ENCODE peak calls at places on chromosomes 2 and 18, in eight cellular contexts. T, L, S, H, Y, W, N and E are unnamed samples.

GRCh38 chr18:54004828-54005227 is 219.6 kb downstream of the MBD2 start:
- DNase-seq in T (no peak), L (peak; percentile 28), S (peak; percentile 28), H (peak; percentile 59), Y (no peak), W (no peak), N (no peak), E (no peak)

GRCh38 chr2:177239934-177240600 is 24.5 kb downstream of the NFE2L2 start:
- DNase-seq in T (no peak), L (peak; percentile 77), S (peak; percentile 54), H (no peak), Y (no peak), W (peak; percentile 38), N (no peak), E (peak; percentile 47)

GRCh38 chr2:171553858-171554257 is 31.6 kb downstream of the CYBRD1 start:
- DNase-seq in T (no peak), L (no peak), S (no peak), H (peak; percentile 62), Y (peak; percentile 66), W (no peak), N (no peak), E (peak; percentile 5)

GRCh38 chr2:8803658-8804379 is 33.6 kb downstream of the KIDINS220 start:
- DNase-seq in T (peak; percentile 91), L (peak; percentile 95), S (peak; percentile 99), H (no peak), Y (no peak), W (peak; percentile 77), N (no peak), E (no peak)

GRCh38 chr18:9516437-9517064 is 41.2 kb downstream of the RALBP1 start:
- DNase-seq in T (peak; percentile 8), L (peak; percentile 65), S (peak; percentile 79), H (peak; percentile 69), Y (peak; percentile 57), W (peak; percentile 42), N (peak; percentile 47), E (peak; percentile 64)

GRCh38 chr2:145158051-145158586 is 638.2 kb upstream of the ZEB2 start:
- DNase-seq in T (no peak), L (peak; percentile 84), S (peak; percentile 42), H (no peak), Y (no peak), W (peak; percentile 57), N (no peak), E (no peak)

GRCh38 chr18:47149457-47150028 is 757 bp downstream of the HDHD2 start:
- DNase-seq in T (no peak), L (peak; percentile 27), S (no peak), H (peak; percentile 54), Y (no peak), W (peak; percentile 7), N (peak; percentile 28), E (no peak)

GRCh38 chr18:26480897-26481795 is 67.2 kb downstream of the KCTD1 start:
- DNase-seq in T (peak; percentile 93), L (peak; percentile 94), S (peak; percentile 98), H (no peak), Y (no peak), W (peak; percentile 59), N (no peak), E (no peak)

GRCh38 chr2:2846379-2847130 is 515.5 kb upstream of the MYT1L start:
- DNase-seq in T (peak; percentile 45), L (no peak), S (peak; percentile 41), H (no peak), Y (no peak), W (peak; percentile 58), N (no peak), E (no peak)

GRCh38 chr2:201656740-201657139 is 13.4 kb upstream of the TMEM237 start:
- DNase-seq in T (no peak), L (no peak), S (no peak), H (no peak), Y (no peak), W (no peak), N (no peak), E (no peak)

GRCh38 chr2:61135510-61135909 is 26.5 kb upstream of the C2orf74 start:
- DNase-seq in T (peak; percentile 13), L (peak; percentile 66), S (peak; percentile 52), H (peak; percentile 6), Y (peak; percentile 19), W (peak; percentile 42), N (no peak), E (peak; percentile 40)

GRCh38 chr2:236127010-236127409 is 41.2 kb downstream of the GBX2 start:
- DNase-seq in T (no peak), L (no peak), S (peak; percentile 44), H (no peak), Y (no peak), W (no peak), N (no peak), E (no peak)

GRCh38 chr2:25025996-25026530 is 15.8 kb upstream of the EFR3B start:
- DNase-seq in T (no peak), L (no peak), S (no peak), H (no peak), Y (no peak), W (no peak), N (no peak), E (no peak)

GRCh38 chr2:25025229-25025742 is 16.6 kb upstream of the EFR3B start:
- DNase-seq in T (no peak), L (no peak), S (no peak), H (no peak), Y (no peak), W (no peak), N (no peak), E (no peak)

GRCh38 chr2:25018681-25019080 is 23.2 kb upstream of the EFR3B start:
- DNase-seq in T (no peak), L (no peak), S (no peak), H (no peak), Y (no peak), W (peak; percentile 15), N (no peak), E (no peak)

GRCh38 chr2:25021963-25022362 is 19.9 kb upstream of the EFR3B start:
- DNase-seq in T (no peak), L (no peak), S (no peak), H (no peak), Y (no peak), W (no peak), N (no peak), E (no peak)

GRCh38 chr2:25023333-25023732 is 18.5 kb upstream of the EFR3B start:
- DNase-seq in T (no peak), L (no peak), S (no peak), H (no peak), Y (no peak), W (no peak), N (no peak), E (no peak)
- TF ChIP-seq EZH2phosphoT487 in T (no peak), L (no peak), S (no peak), H (no peak), Y (no peak), W (no peak), N (no peak), E (no peak)

GRCh38 chr2:55553321-55553720 is 33.8 kb downstream of the CFAP36 start:
- DNase-seq in T (no peak), L (no peak), S (no peak), H (no peak), Y (no peak), W (no peak), N (no peak), E (no peak)

GRCh38 chr2:55555977-55556376 is 36.5 kb downstream of the CFAP36 start:
- DNase-seq in T (no peak), L (peak; percentile 31), S (peak; percentile 23), H (no peak), Y (no peak), W (peak; percentile 18), N (no peak), E (no peak)

GRCh38 chr2:55560855-55561254 is 41.3 kb downstream of the CFAP36 start:
- DNase-seq in T (no peak), L (no peak), S (no peak), H (no peak), Y (no peak), W (no peak), N (no peak), E (no peak)

DNA sequence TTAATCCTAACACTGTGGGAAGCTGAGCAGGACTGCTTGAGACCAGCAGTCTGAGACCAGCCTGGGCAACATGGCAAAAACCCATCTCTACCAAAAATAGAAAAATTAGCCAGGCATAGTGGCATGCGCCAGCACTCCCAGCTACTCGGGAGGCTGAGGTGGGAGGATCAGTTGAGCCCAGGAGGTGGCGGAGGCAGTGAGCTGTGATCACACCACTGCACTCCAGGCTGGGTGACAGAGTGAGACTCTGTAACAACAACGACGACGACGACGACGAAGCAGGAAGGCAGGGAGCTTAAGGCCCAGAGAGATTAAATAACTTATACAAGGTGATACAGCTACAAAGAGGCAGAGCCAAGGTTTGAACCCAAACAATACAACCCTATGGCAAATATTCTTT is 37.3 kb downstream of the CFAP36 start:
- DNase-seq in T (no peak), L (no peak), S (no peak), H (no peak), Y (no peak), W (no peak), N (no peak), E (no peak)
- H3K36me3 ChIP-seq in T (peaks cover 10% of the 10 kb centered on the region), L (peaks cover 23% of the 10 kb centered on the region), S (peaks cover 45% of the 10 kb centered on the region), H (peaks cover 15% of the 10 kb centered on the region), Y (peaks cover 6% of the 10 kb centered on the region), W (no peaks in the 10 kb centered on the region), N (peaks cover 5% of the 10 kb centered on the region), E (peaks cover 96% of the 10 kb centered on the region)

GRCh38 chr2:135563793-135564192 is 32.5 kb downstream of the R3HDM1 start:
- DNase-seq in T (no peak), L (peak; percentile 7), S (peak; percentile 36), H (no peak), Y (no peak), W (no peak), N (no peak), E (no peak)
- TF ChIP-seq EZH2phosphoT487 in T (no peak), L (no peak), S (no peak), H (no peak), Y (no peak), W (no peak), N (no peak), E (no peak)

GRCh38 chr2:206611191-206611590 is 31.1 kb upstream of the FAM237A start:
- DNase-seq in T (no peak), L (no peak), S (peak; percentile 89), H (no peak), Y (no peak), W (no peak), N (no peak), E (no peak)

GRCh38 chr2:206614825-206615224 is 27.5 kb upstream of the FAM237A start:
- DNase-seq in T (no peak), L (no peak), S (peak; percentile 88), H (peak; percentile 15), Y (no peak), W (no peak), N (no peak), E (no peak)

GRCh38 chr2:206615417-206616089 is 26.7 kb upstream of the FAM237A start:
- DNase-seq in T (no peak), L (no peak), S (no peak), H (peak; percentile 12), Y (no peak), W (no peak), N (no peak), E (no peak)

GRCh38 chr2:206611736-206612135 is 30.6 kb upstream of the FAM237A start:
- DNase-seq in T (no peak), L (no peak), S (peak; percentile 55), H (peak; percentile 11), Y (no peak), W (no peak), N (peak; percentile 67), E (no peak)

DNA sequence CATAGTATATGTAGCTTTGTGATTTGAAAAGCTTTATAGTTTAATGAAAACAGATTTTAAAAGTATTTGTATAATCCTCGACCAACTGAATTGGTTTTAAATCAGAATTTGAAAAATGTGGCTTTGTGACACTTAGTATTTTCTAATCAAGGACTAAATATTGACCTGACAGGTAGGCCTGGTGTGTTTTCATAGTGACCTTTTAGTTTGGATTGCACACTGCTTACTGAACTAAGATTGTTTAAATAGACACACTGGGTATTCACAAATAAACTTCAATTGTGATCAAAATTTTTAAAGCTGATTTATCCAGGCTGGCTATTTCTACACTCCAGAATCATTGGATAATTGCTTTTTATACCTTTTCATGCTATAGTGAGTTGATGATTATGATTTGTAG is 31.8 kb upstream of the FAM237A start:
- DNase-seq in T (no peak), L (no peak), S (no peak), H (no peak), Y (no peak), W (no peak), N (no peak), E (no peak)
- H3K36me3 ChIP-seq in T (no peaks in the 10 kb centered on the region), L (no peaks in the 10 kb centered on the region), S (no peaks in the 10 kb centered on the region), H (no peaks in the 10 kb centered on the region), Y (no peaks in the 10 kb centered on the region), W (no peaks in the 10 kb centered on the region), N (no peaks in the 10 kb centered on the region), E (no peaks in the 10 kb centered on the region)